ENCODE peak calls at places on chromosome 10, in six cellular contexts. B is GM13977, Y is A673, J is nephron progenitor cell, L is omental fat pad, E is K562. R is an unnamed sample.

GRCh38 chr10:6721480-6721879 is 141.4 kb upstream of the PRKCQ start:
- DNase-seq in B (no peak), Y (peak), J (no peak), L (no peak), E (no peak), R (peak)

GRCh38 chr10:117511601-117512390 is 30.8 kb upstream of the EMX2 start:
- DNase-seq in B (no peak), Y (no peak), J (no peak), L (no peak), E (no peak), R (no peak)

GRCh38 chr10:52488606-52489485 is 174.8 kb downstream of the DKK1 start:
- DNase-seq in B (peak), Y (peak), J (no peak), L (no peak), E (peak), R (peak)

GRCh38 chr10:22684707-22685106 is 29.7 kb downstream of the PIP4K2A start:
- DNase-seq in B (no peak), Y (no peak), J (no peak), L (no peak), E (no peak), R (no peak)

GRCh38 chr10:114877301-114877644 is 55.7 kb downstream of the FHIP2A start:
- DNase-seq in B (no peak), Y (no peak), J (no peak), L (no peak), E (no peak), R (no peak)

GRCh38 chr10:8133146-8133545 is 78.7 kb downstream of the GATA3 start:
- DNase-seq in B (peak), Y (no peak), J (no peak), L (no peak), E (no peak), R (peak)

GRCh38 chr10:113879691-113880090 is 25.2 kb downstream of the NHLRC2 start:
- DNase-seq in B (peak), Y (no peak), J (no peak), L (no peak), E (no peak), R (no peak)

GRCh38 chr10:25933653-25934608 is at the start of gene MYO3A:
- DNase-seq in B (peak), Y (no peak), J (peak), L (no peak), E (no peak), R (no peak)

GRCh38 chr10:28616514-28616913 is 60.8 kb upstream of the BAMBI start:
- DNase-seq in B (no peak), Y (no peak), J (no peak), L (no peak), E (no peak), R (no peak)

GRCh38 chr10:120437541-120437940 is 19.5 kb upstream of the PLPP4 start:
- DNase-seq in B (no peak), Y (no peak), J (no peak), L (no peak), E (no peak), R (no peak)

GRCh38 chr10:129935102-129935860 is 28.8 kb downstream of the EBF3 start:
- DNase-seq in B (no peak), Y (no peak), J (no peak), L (no peak), E (no peak), R (no peak)

GRCh38 chr10:37634351-37634880 is 223.0 kb downstream of the ZNF248 start:
- DNase-seq in B (no peak), Y (no peak), J (no peak), L (no peak), E (no peak), R (no peak)

GRCh38 chr10:122142652-122143237 is 128.4 kb upstream of the BTBD16 start:
- DNase-seq in B (peak), Y (peak), J (peak), L (no peak), E (peak), R (no peak)

GRCh38 chr10:113187066-113187777 is 237.2 kb downstream of the TCF7L2 start:
- DNase-seq in B (no peak), Y (peak), J (no peak), L (no peak), E (no peak), R (peak)

GRCh38 chr10:48506147-48506917 is 98.5 kb downstream of the ARHGAP22 start:
- DNase-seq in B (peak), Y (peak), J (no peak), L (no peak), E (peak), R (peak)
- TF ChIP-seq CTCF in B (peak), Y (peak), J (no peak), L (no peak), E (peak), R (peak)

GRCh38 chr10:100993986-100994708 is 5.5 kb upstream of the LZTS2 start:
- DNase-seq in B (no peak), Y (peak), J (peak), L (no peak), E (no peak), R (peak)
- TF ChIP-seq CTCF in B (peak), Y (peak), J (peak), L (peak), E (peak), R (peak)

GRCh38 chr10:95467162-95467599 is 94.0 kb downstream of the SORBS1 start:
- DNase-seq in B (no peak), Y (no peak), J (peak), L (no peak), E (peak), R (peak)
- TF ChIP-seq CTCF in B (no peak), Y (no peak), J (no peak), L (no peak), E (peak), R (peak)

GRCh38 chr10:99732033-99732912 is at the start of the genes COX15 and CUTC:
- DNase-seq in B (peak), Y (peak), J (peak), L (peak), E (peak), R (peak)
- TF ChIP-seq CTCF in B (peak), Y (peak), J (peak), L (no peak), E (peak), R (peak)

GRCh38 chr10:118607768-118608354 is 12.4 kb upstream of the PRLHR start:
- DNase-seq in B (no peak), Y (no peak), J (no peak), L (no peak), E (no peak), R (no peak)
- TF ChIP-seq CTCF in B (no peak), Y (no peak), J (no peak), L (no peak), E (no peak), R (no peak)

DNA sequence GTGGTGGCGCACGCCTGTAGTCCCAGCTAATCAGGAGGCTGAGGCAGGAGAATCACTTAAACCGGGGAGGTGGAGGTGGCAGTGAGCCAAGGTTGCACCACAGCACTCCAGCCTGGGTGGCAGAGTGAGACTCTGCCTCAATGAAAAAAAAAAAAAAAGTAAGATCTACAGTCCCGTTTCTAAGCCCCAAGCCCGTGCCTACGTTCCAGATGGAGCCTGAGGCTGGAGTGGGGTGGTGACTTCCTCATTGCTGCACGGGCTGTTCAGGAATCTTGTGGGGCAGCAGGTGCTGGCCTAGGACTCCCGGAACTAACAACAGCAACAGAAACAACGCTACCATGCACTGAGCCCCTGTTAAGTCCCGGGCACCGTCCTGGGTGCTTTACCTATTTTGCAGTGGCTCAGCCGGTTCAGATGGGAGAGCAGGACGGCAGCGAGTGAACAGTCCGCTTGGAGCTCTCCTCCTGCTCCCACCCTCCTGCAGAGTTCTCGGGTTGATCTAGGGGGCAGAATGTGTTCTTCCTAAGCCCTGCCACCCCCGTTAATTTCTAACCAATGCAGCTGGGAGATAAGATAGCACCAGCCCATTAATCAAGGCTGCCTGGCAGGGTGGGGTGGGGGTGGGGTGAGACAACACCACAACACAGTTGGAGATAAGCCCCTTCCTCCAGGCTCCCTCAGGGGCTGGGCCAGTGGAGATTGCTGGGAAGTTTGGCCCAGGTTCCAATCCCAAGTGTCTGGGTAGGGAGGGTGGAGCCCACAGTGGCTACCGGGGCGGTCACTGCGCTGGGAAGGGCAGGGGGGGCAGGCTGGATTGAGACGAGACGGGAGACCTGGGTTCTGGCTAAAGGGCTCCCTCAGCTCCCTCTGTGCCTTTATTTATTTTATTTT is 17.0 kb upstream of the SFRP5 start:
- DNase-seq in B (no peak), Y (peak), J (peak), L (no peak), E (peak), R (no peak)
- TF ChIP-seq CTCF in B (no peak), Y (no peak), J (no peak), L (no peak), E (peak), R (no peak)

GRCh38 chr10:132748545-132749427 is 37.2 kb downstream of the NKX6-2 start:
- DNase-seq in B (no peak), Y (no peak), J (peak), L (no peak), E (no peak), R (no peak)

GRCh38 chr10:132752378-132752777 is 33.6 kb downstream of the NKX6-2 start:
- DNase-seq in B (no peak), Y (no peak), J (no peak), L (no peak), E (no peak), R (no peak)

GRCh38 chr10:132749428-132749780 is 36.5 kb downstream of the NKX6-2 start:
- DNase-seq in B (no peak), Y (no peak), J (peak), L (no peak), E (no peak), R (no peak)

GRCh38 chr10:132752961-132753360 is 33.0 kb downstream of the NKX6-2 start:
- DNase-seq in B (no peak), Y (no peak), J (no peak), L (no peak), E (no peak), R (no peak)

GRCh38 chr10:132750936-132751335 is 35.0 kb downstream of the NKX6-2 start:
- DNase-seq in B (no peak), Y (no peak), J (no peak), L (no peak), E (no peak), R (no peak)
- TF ChIP-seq CTCF in B (no peak), Y (no peak), J (no peak), L (no peak), E (no peak), R (no peak)

DNA sequence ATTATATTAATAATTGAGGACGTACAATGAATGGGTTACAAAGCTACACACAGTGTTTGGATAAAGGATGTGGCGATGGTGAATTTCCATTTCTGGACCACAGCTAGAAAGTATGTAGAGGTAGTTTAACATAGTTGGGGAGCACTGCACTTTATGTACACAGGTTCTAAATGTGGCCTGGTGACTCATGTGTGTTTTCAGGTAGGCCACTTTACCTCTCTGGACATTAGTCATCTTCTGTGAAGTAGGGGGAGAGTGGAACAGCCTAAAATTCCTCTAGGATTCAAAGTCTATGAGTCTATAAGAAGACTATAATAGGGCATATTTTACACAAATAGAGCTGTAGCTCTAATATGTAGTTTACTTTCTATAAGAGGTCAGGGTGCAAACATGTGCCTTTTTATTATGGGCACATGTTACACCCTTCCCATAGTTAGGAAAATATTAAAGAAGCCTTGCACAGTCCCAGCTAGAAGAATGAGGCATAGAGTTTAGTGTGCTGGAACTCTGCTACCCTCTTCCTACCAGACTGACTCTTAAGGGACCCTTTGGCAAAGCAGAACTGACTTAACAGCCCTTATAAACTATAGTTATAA is 594.9 kb downstream of the LRMDA start:
- DNase-seq in B (no peak), Y (no peak), J (no peak), L (no peak), E (no peak), R (no peak)
- TF ChIP-seq CTCF in B (no peak), Y (no peak), J (no peak), L (no peak), E (no peak), R (no peak)